ENCODE peak calls at places on chromosomes 7 and 10, in ten cellular contexts. Y is foreskin fibroblast; F is effector memory CD4-positive, alpha-beta T cell; Z is mammary epithelial cell; C is psoas muscle; I is neuronal stem cell; R is CD4-positive, alpha-beta memory T cell; V is cardiac fibroblast; G is PC-3; M is right lobe of liver. H is an unnamed sample.

GRCh38 chr7:106061301-106061979 is 50.7 kb downstream of the SYPL1 start:
- DNase-seq in Y (no peak), F (no peak), Z (no peak), C (no peak), I (no peak), R (no peak), V (no peak), G (no peak), M (no peak), H (no peak)

GRCh38 chr10:72334832-72335393 is 19.8 kb downstream of the DNAJB12 start:
- DNase-seq in Y (peak), F (peak), Z (peak), C (peak), I (no peak), R (peak), V (peak), G (no peak), M (peak), H (peak)

GRCh38 chr10:71009031-71009605 is 120.8 kb upstream of the PCBD1 start:
- DNase-seq in Y (no peak), F (no peak), Z (no peak), C (no peak), I (no peak), R (no peak), V (no peak), G (no peak), M (no peak), H (no peak)

GRCh38 chr7:2409745-2410414 is 6.5 kb downstream of the CHST12 start:
- DNase-seq in Y (no peak), F (no peak), Z (no peak), C (no peak), I (no peak), R (no peak), V (no peak), G (no peak), M (no peak), H (no peak)

GRCh38 chr10:70283445-70284399 is at the start of gene NPFFR1:
- DNase-seq in Y (no peak), F (no peak), Z (no peak), C (no peak), I (peak), R (no peak), V (no peak), G (no peak), M (no peak), H (no peak)

GRCh38 chr10:112722758-112723157 is 227.3 kb upstream of the TCF7L2 start:
- DNase-seq in Y (no peak), F (no peak), Z (no peak), C (no peak), I (no peak), R (no peak), V (no peak), G (no peak), M (no peak), H (no peak)

GRCh38 chr10:84632866-84633265 is 304.5 kb downstream of the CCSER2 start:
- DNase-seq in Y (no peak), F (no peak), Z (peak), C (no peak), I (no peak), R (no peak), V (peak), G (peak), M (no peak), H (no peak)

GRCh38 chr7:5443678-5444077 is 20.0 kb upstream of the TNRC18 start:
- DNase-seq in Y (no peak), F (no peak), Z (no peak), C (no peak), I (no peak), R (no peak), V (no peak), G (no peak), M (no peak), H (no peak)

GRCh38 chr10:48211777-48212176 is 62.7 kb downstream of the FRMPD2 start:
- DNase-seq in Y (no peak), F (no peak), Z (no peak), C (no peak), I (no peak), R (no peak), V (no peak), G (no peak), M (no peak), H (no peak)

GRCh38 chr10:124525751-124526600 is 64.4 kb downstream of the LHPP start:
- DNase-seq in Y (no peak), F (no peak), Z (no peak), C (no peak), I (no peak), R (no peak), V (no peak), G (no peak), M (no peak), H (no peak)

GRCh38 chr10:67297637-67298181 is 371.9 kb downstream of the LRRTM3 start:
- DNase-seq in Y (no peak), F (no peak), Z (no peak), C (no peak), I (no peak), R (no peak), V (no peak), G (peak), M (no peak), H (no peak)

GRCh38 chr10:131654471-131655087 is 246.2 kb upstream of the PPP2R2D start:
- DNase-seq in Y (no peak), F (no peak), Z (no peak), C (no peak), I (no peak), R (no peak), V (no peak), G (no peak), M (no peak), H (no peak)

GRCh38 chr10:100890696-100891271 is 22.0 kb upstream of the SLF2 start:
- DNase-seq in Y (peak), F (no peak), Z (peak), C (no peak), I (no peak), R (no peak), V (peak), G (peak), M (peak), H (peak)

GRCh38 chr7:132806834-132807233 is 230.6 kb upstream of the PLXNA4 start:
- DNase-seq in Y (no peak), F (no peak), Z (no peak), C (no peak), I (no peak), R (no peak), V (no peak), G (no peak), M (no peak), H (no peak)

GRCh38 chr10:17147884-17148494 is 18.4 kb upstream of the CUBN start:
- DNase-seq in Y (peak), F (no peak), Z (no peak), C (no peak), I (no peak), R (no peak), V (peak), G (no peak), M (no peak), H (no peak)

GRCh38 chr10:5446390-5446926 is 34.1 kb downstream of the NET1 start:
- DNase-seq in Y (peak), F (peak), Z (peak), C (peak), I (peak), R (peak), V (peak), G (peak), M (peak), H (peak)

GRCh38 chr7:7921830-7922229 is 46.8 kb upstream of the GLCCI1 start:
- DNase-seq in Y (no peak), F (no peak), Z (no peak), C (no peak), I (no peak), R (no peak), V (no peak), G (no peak), M (peak), H (no peak)

GRCh38 chr7:130793855-130794618 is 60.0 kb upstream of the KLF14 start:
- DNase-seq in Y (peak), F (no peak), Z (peak), C (no peak), I (no peak), R (no peak), V (peak), G (no peak), M (no peak), H (peak)

GRCh38 chr10:127486355-127486754 is 62.8 kb upstream of the NPS start:
- DNase-seq in Y (no peak), F (no peak), Z (no peak), C (no peak), I (no peak), R (no peak), V (no peak), G (no peak), M (no peak), H (no peak)

GRCh38 chr7:38565289-38565688 is 65.9 kb downstream of the AMPH start:
- DNase-seq in Y (no peak), F (no peak), Z (no peak), C (no peak), I (no peak), R (no peak), V (no peak), G (no peak), M (no peak), H (no peak)

GRCh38 chr10:49696311-49696710 is 16.9 kb downstream of the C10orf53 start:
- DNase-seq in Y (no peak), F (no peak), Z (no peak), C (no peak), I (no peak), R (no peak), V (no peak), G (no peak), M (no peak), H (no peak)

GRCh38 chr7:52689912-52690311 is 345.5 kb upstream of the POM121L12 start:
- DNase-seq in Y (no peak), F (no peak), Z (no peak), C (no peak), I (no peak), R (no peak), V (no peak), G (peak), M (no peak), H (no peak)

GRCh38 chr10:82240408-82240807 is 365.4 kb downstream of the NRG3 start:
- DNase-seq in Y (no peak), F (no peak), Z (no peak), C (no peak), I (no peak), R (no peak), V (no peak), G (no peak), M (no peak), H (no peak)

GRCh38 chr7:36723951-36724664 is at the start of gene AOAH:
- DNase-seq in Y (no peak), F (peak), Z (no peak), C (peak), I (no peak), R (peak), V (no peak), G (no peak), M (peak), H (no peak)

GRCh38 chr10:44198780-44199097 is 186.2 kb downstream of the CXCL12 start:
- DNase-seq in Y (peak), F (no peak), Z (no peak), C (peak), I (no peak), R (no peak), V (peak), G (no peak), M (no peak), H (peak)

GRCh38 chr10:6086375-6087233 is 2.2 kb upstream of the RBM17 start:
- DNase-seq in Y (peak), F (peak), Z (peak), C (peak), I (peak), R (peak), V (peak), G (peak), M (peak), H (peak)

GRCh38 chr7:97471491-97471890 is 260.4 kb upstream of the TAC1 start:
- DNase-seq in Y (no peak), F (no peak), Z (no peak), C (no peak), I (no peak), R (no peak), V (no peak), G (no peak), M (no peak), H (no peak)

GRCh38 chr10:122181055-122181732 is 89.9 kb upstream of the BTBD16 start:
- DNase-seq in Y (peak), F (no peak), Z (peak), C (no peak), I (no peak), R (no peak), V (peak), G (peak), M (no peak), H (no peak)

GRCh38 chr7:128890306-128891109 is 20.0 kb downstream of the KCP start:
- DNase-seq in Y (no peak), F (no peak), Z (no peak), C (no peak), I (no peak), R (no peak), V (no peak), G (peak), M (no peak), H (no peak)

GRCh38 chr7:69438584-69438983 is 159.7 kb upstream of the AUTS2 start:
- DNase-seq in Y (no peak), F (no peak), Z (no peak), C (no peak), I (no peak), R (no peak), V (no peak), G (no peak), M (no peak), H (no peak)

GRCh38 chr10:33086100-33086499 is 128.1 kb upstream of the ITGB1 start:
- DNase-seq in Y (no peak), F (no peak), Z (no peak), C (no peak), I (no peak), R (no peak), V (no peak), G (no peak), M (no peak), H (no peak)

GRCh38 chr10:1672001-1672781 is 65.1 kb downstream of the ADARB2 start:
- DNase-seq in Y (no peak), F (no peak), Z (no peak), C (no peak), I (no peak), R (no peak), V (no peak), G (no peak), M (peak), H (no peak)

GRCh38 chr7:157701395-157701794 is 364.6 kb downstream of the DNAJB6 start:
- DNase-seq in Y (no peak), F (no peak), Z (no peak), C (no peak), I (no peak), R (no peak), V (no peak), G (no peak), M (no peak), H (no peak)

GRCh38 chr7:38660427-38661099 is 29.4 kb upstream of the AMPH start:
- DNase-seq in Y (no peak), F (no peak), Z (peak), C (no peak), I (peak), R (peak), V (peak), G (peak), M (no peak), H (peak)

GRCh38 chr7:80922254-80923049 is 3.6 kb upstream of the SEMA3C start:
- DNase-seq in Y (no peak), F (no peak), Z (no peak), C (no peak), I (no peak), R (no peak), V (no peak), G (peak), M (no peak), H (no peak)

GRCh38 chr7:3301831-3302618 is 973 bp downstream of the SDK1 start:
- DNase-seq in Y (peak), F (no peak), Z (no peak), C (no peak), I (peak), R (peak), V (peak), G (peak), M (no peak), H (peak)

GRCh38 chr7:159158125-159158887 is 13.6 kb upstream of the VIPR2 start:
- DNase-seq in Y (no peak), F (no peak), Z (no peak), C (no peak), I (no peak), R (no peak), V (no peak), G (no peak), M (no peak), H (no peak)

GRCh38 chr7:21426286-21426957 is 1.5 kb upstream of the SP4 start:
- DNase-seq in Y (peak), F (no peak), Z (peak), C (no peak), I (no peak), R (no peak), V (peak), G (peak), M (no peak), H (no peak)

GRCh38 chr7:50775826-50776225 is 6.9 kb downstream of the GRB10 start:
- DNase-seq in Y (no peak), F (no peak), Z (no peak), C (no peak), I (no peak), R (no peak), V (no peak), G (no peak), M (no peak), H (no peak)

GRCh38 chr10:29949411-29950011 is 109.9 kb downstream of the JCAD start:
- DNase-seq in Y (peak), F (no peak), Z (peak), C (no peak), I (no peak), R (no peak), V (peak), G (peak), M (no peak), H (peak)

GRCh38 chr10:79431891-79432831 is 13.3 kb downstream of the ZCCHC24 start:
- DNase-seq in Y (no peak), F (no peak), Z (no peak), C (peak), I (no peak), R (no peak), V (peak), G (no peak), M (no peak), H (no peak)

GRCh38 chr10:79434223-79434687 is 11.2 kb downstream of the ZCCHC24 start:
- DNase-seq in Y (no peak), F (no peak), Z (peak), C (no peak), I (no peak), R (no peak), V (peak), G (peak), M (peak), H (no peak)

GRCh38 chr10:79434816-79435215 is 10.6 kb downstream of the ZCCHC24 start:
- DNase-seq in Y (peak), F (no peak), Z (peak), C (peak), I (no peak), R (no peak), V (peak), G (peak), M (peak), H (no peak)

GRCh38 chr10:79435271-79436065 is 10.0 kb downstream of the ZCCHC24 start:
- DNase-seq in Y (no peak), F (no peak), Z (no peak), C (peak), I (no peak), R (no peak), V (no peak), G (peak), M (no peak), H (no peak)

GRCh38 chr10:79433324-79434222 is 11.9 kb downstream of the ZCCHC24 start:
- DNase-seq in Y (no peak), F (no peak), Z (no peak), C (no peak), I (no peak), R (no peak), V (no peak), G (no peak), M (peak), H (no peak)
- H3K4me3 ChIP-seq in Y (no peak), F (no peak), Z (no peak), C (no peak), I (no peak), R (no peak), V (no peak), G (no peak), M (no peak), H (no peak)

GRCh38 chr7:148481965-148482626 is 108.5 kb upstream of the C7orf33 start:
- DNase-seq in Y (no peak), F (no peak), Z (peak), C (no peak), I (no peak), R (no peak), V (no peak), G (no peak), M (no peak), H (no peak)
- H3K4me3 ChIP-seq in Y (no peak), F (no peak), Z (no peak), C (no peak), I (no peak), R (no peak), V (no peak), G (no peak), M (no peak), H (no peak)

GRCh38 chr10:129955591-129956284 is 8.3 kb downstream of the EBF3 start:
- DNase-seq in Y (no peak), F (no peak), Z (no peak), C (no peak), I (peak), R (no peak), V (peak), G (peak), M (no peak), H (peak)

GRCh38 chr10:129952771-129953489 is 11.1 kb downstream of the EBF3 start:
- DNase-seq in Y (peak), F (no peak), Z (no peak), C (no peak), I (peak), R (no peak), V (peak), G (no peak), M (no peak), H (peak)

GRCh38 chr10:129951841-129952240 is 12.2 kb downstream of the EBF3 start:
- DNase-seq in Y (no peak), F (no peak), Z (no peak), C (no peak), I (no peak), R (no peak), V (no peak), G (no peak), M (no peak), H (no peak)

GRCh38 chr10:129954916-129955315 is 9.2 kb downstream of the EBF3 start:
- DNase-seq in Y (no peak), F (no peak), Z (no peak), C (no peak), I (no peak), R (no peak), V (peak), G (no peak), M (no peak), H (no peak)

DNA sequence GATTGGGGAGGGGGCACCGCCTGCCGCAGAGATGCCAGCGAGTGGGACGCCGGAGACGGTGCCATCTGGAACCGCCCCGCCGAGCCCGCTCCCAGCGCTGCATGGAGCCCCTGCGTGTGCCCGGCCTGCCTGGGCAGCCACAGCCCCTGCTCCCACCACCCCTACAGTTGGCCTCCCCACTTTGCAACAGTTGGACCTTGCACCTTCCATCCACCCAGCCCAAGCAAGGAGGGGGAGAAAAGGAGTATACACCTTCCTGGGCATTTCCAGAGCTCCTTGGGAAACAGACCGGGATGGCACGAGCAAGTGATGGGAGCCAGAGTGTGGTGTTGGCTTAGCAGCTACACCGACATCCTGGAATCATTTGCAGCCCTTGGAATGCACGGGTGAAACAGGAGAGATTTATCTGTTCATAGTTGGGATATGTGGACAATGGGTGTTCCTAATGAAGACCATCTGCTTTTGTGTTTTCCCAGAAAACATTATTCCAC is 10.5 kb downstream of the EBF3 start:
- DNase-seq in Y (peak), F (no peak), Z (no peak), C (no peak), I (no peak), R (no peak), V (peak), G (no peak), M (no peak), H (peak)
- H3K4me3 ChIP-seq in Y (peak), F (no peak), Z (no peak), C (peak), I (no peak), R (no peak), V (peak), G (no peak), M (no peak), H (no peak)

DNA sequence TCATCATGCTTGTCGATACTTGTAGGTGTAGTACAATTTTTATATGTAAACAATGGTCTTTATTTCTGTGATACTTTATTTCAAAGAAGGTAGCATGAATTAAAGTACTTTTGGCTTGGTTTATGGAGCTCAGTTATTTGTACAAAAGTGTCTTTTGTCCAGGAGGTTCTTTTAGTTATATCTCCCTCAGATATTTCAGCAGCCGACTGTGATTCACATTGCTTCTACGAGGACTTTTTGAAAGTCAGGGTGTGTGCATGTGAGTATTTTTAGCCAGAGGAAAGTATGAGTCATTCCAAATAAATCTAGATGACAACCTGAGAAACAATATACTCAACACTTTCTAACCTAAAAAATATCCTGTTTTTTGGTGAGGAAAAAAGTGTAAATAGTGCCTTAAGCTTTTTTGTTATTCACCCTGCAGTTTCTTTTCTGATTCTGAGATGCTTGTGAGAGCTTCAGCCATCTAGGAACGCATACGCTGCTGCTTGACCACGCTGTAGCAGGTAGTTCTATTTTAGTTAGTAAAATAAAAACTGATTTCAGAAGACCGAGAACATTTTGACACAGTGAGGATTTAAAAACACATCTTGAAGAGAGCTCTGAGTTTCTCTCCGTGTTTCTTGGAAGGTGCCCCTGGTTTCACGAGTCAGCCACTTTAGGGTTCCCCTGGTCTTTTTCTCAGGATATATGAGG is 532 bp upstream of the SUN1 start:
- DNase-seq in Y (peak), F (peak), Z (peak), C (no peak), I (no peak), R (peak), V (peak), G (peak), M (no peak), H (no peak)
- H3K4me3 ChIP-seq in Y (peak), F (peak), Z (no peak), C (peak), I (no peak), R (peak), V (peak), G (peak), M (no peak), H (no peak)

H was measured in SJCRH30.